ENCODE peak calls at places on chromosomes 2 and 18, in four cellular contexts. F is body of pancreas, V is cardiac muscle cell, L is foreskin fibroblast. X is an unnamed sample.

GRCh38 chr2:11537951-11538350 is 4.1 kb downstream of the GREB1 start:
- DNase-seq in F (no peak), V (no peak), L (no peak), X (no peak)

GRCh38 chr2:149166958-149167810 is 128.7 kb downstream of the LYPD6B start:
- DNase-seq in F (no peak), V (peak), L (no peak), X (no peak)

GRCh38 chr2:162795312-162795711 is 43.3 kb downstream of the KCNH7 start:
- DNase-seq in F (peak), V (no peak), L (no peak), X (no peak)

GRCh38 chr18:12391487-12392136 is 14.6 kb upstream of the AFG3L2 start:
- DNase-seq in F (peak), V (peak), L (peak), X (peak)

GRCh38 chr2:174776223-174776622 is 12.0 kb upstream of the CHRNA1 start:
- DNase-seq in F (no peak), V (no peak), L (peak), X (no peak)

GRCh38 chr2:25076749-25077148 is 34.9 kb downstream of the EFR3B start:
- DNase-seq in F (no peak), V (no peak), L (no peak), X (no peak)

GRCh38 chr2:158131919-158132566 is 30.4 kb downstream of the UPP2 start:
- DNase-seq in F (peak), V (no peak), L (no peak), X (no peak)

GRCh38 chr18:54555996-54556395 is 35.0 kb upstream of the DYNAP start:
- DNase-seq in F (no peak), V (no peak), L (no peak), X (no peak)

GRCh38 chr2:43207553-43208300 is 18.7 kb downstream of the ZFP36L2 start:
- DNase-seq in F (no peak), V (no peak), L (no peak), X (no peak)

GRCh38 chr2:59974051-59974766 is 579.2 kb downstream of the BCL11A start:
- DNase-seq in F (no peak), V (no peak), L (no peak), X (no peak)

GRCh38 chr2:20635096-20635475 is 15.8 kb downstream of the HS1BP3 start:
- DNase-seq in F (no peak), V (no peak), L (no peak), X (no peak)

GRCh38 chr2:149566652-149567051 is 20.9 kb downstream of the MMADHC start:
- DNase-seq in F (no peak), V (no peak), L (no peak), X (no peak)

GRCh38 chr18:23401400-23402347 is 51.4 kb upstream of the RIOK3 start:
- DNase-seq in F (peak), V (peak), L (peak), X (no peak)

GRCh38 chr2:181947273-181947672 is 38.4 kb upstream of the PPP1R1C start:
- DNase-seq in F (no peak), V (no peak), L (no peak), X (no peak)

GRCh38 chr2:74010087-74010541 is 25.4 kb downstream of the TET3 start:
- DNase-seq in F (peak), V (peak), L (peak), X (no peak)

GRCh38 chr18:6975084-6975483 is 142.5 kb downstream of the LAMA1 start:
- DNase-seq in F (no peak), V (no peak), L (no peak), X (no peak)

GRCh38 chr2:172976076-172976579 is 99.5 kb upstream of the MAP3K20 start:
- DNase-seq in F (no peak), V (no peak), L (no peak), X (no peak)

GRCh38 chr2:218367415-218368149 is 10.9 kb downstream of the CATIP start:
- DNase-seq in F (peak), V (peak), L (peak), X (peak)

GRCh38 chr2:224778474-224778877 is 62.3 kb upstream of the CCDC195 start:
- DNase-seq in F (peak), V (peak), L (peak), X (peak)

GRCh38 chr18:73670536-73670935 is 477.1 kb downstream of the FBXO15 start:
- DNase-seq in F (no peak), V (no peak), L (no peak), X (no peak)

GRCh38 chr2:236717719-236718118 is 148.1 kb downstream of the ACKR3 start:
- DNase-seq in F (no peak), V (no peak), L (no peak), X (no peak)

GRCh38 chr2:152343426-152343825 is 8.5 kb downstream of the FMNL2 start:
- DNase-seq in F (no peak), V (no peak), L (no peak), X (peak)

GRCh38 chr2:191869781-191870180 is 22.9 kb upstream of the CAVIN2 start:
- DNase-seq in F (no peak), V (no peak), L (peak), X (peak)

GRCh38 chr2:37523861-37524362 is 147.5 kb downstream of the CDC42EP3 start:
- DNase-seq in F (peak), V (peak), L (peak), X (peak)

GRCh38 chr2:7886665-7887064 is 795.2 kb upstream of the ID2 start:
- DNase-seq in F (no peak), V (no peak), L (peak), X (no peak)

GRCh38 chr2:119694994-119695521 is 16.1 kb downstream of the TMEM177 start:
- DNase-seq in F (peak), V (peak), L (peak), X (peak)

GRCh38 chr2:72111061-72111460 is 36.6 kb downstream of the CYP26B1 start:
- DNase-seq in F (no peak), V (no peak), L (no peak), X (no peak)
- TF ChIP-seq CTCF in F (no peak), V (no peak), L (no peak), X (no peak)

DNA sequence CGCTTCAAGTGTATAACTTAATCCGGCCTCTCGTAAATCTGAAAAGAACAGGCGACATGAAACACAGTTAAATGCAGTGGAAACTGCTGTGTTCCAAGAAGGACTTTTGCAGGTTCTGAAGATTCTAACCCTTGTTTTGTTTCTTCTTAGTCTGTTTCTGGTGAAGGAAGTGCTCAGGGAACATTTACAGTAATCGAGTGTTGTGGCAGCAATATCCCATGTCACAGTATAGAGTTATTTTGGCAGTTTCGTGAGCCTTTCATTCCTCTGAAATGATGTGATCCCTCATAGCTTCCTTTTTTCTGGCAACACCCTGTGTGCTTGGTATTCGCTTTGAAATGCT is 2.7 kb downstream of the CRIM1 start:
- DNase-seq in F (no peak), V (peak), L (peak), X (peak)
- H3K4me3 ChIP-seq in F (no peak), V (peak), L (peak), X (peak)

GRCh38 chr18:49021076-49021432 is 70.3 kb upstream of the SMAD7 start:
- DNase-seq in F (no peak), V (no peak), L (no peak), X (no peak)

GRCh38 chr18:49020129-49020528 is 69.4 kb upstream of the SMAD7 start:
- DNase-seq in F (no peak), V (no peak), L (no peak), X (no peak)

GRCh38 chr18:49022311-49023280 is 71.8 kb upstream of the SMAD7 start:
- DNase-seq in F (no peak), V (no peak), L (no peak), X (no peak)

GRCh38 chr18:49020621-49021021 is 69.9 kb upstream of the SMAD7 start:
- DNase-seq in F (no peak), V (no peak), L (no peak), X (no peak)

GRCh38 chr18:49021433-49022129 is 70.8 kb upstream of the SMAD7 start:
- DNase-seq in F (peak), V (peak), L (peak), X (peak)
- TF ChIP-seq CTCF in F (peak), V (peak), L (peak), X (peak)

GRCh38 chr2:19359021-19359357 is 566 bp upstream of the OSR1 start:
- DNase-seq in F (no peak), V (no peak), L (no peak), X (no peak)
- H3K4me3 ChIP-seq in F (no peak), V (peak), L (peak), X (peak)

GRCh38 chr2:95052301-95052700 is 26.8 kb downstream of the MAL start:
- DNase-seq in F (no peak), V (no peak), L (no peak), X (no peak)

GRCh38 chr2:95053543-95053942 is 28.0 kb downstream of the MAL start:
- DNase-seq in F (no peak), V (no peak), L (no peak), X (no peak)

GRCh38 chr2:95054016-95054415 is 28.5 kb downstream of the MAL start:
- DNase-seq in F (no peak), V (no peak), L (no peak), X (no peak)

GRCh38 chr2:95051636-95052035 is 26.1 kb downstream of the MAL start:
- DNase-seq in F (no peak), V (no peak), L (no peak), X (no peak)

GRCh38 chr2:95052804-95053535 is 27.5 kb downstream of the MAL start:
- DNase-seq in F (no peak), V (no peak), L (no peak), X (no peak)
- TF ChIP-seq CTCF in F (no peak), V (no peak), L (no peak), X (no peak)

DNA sequence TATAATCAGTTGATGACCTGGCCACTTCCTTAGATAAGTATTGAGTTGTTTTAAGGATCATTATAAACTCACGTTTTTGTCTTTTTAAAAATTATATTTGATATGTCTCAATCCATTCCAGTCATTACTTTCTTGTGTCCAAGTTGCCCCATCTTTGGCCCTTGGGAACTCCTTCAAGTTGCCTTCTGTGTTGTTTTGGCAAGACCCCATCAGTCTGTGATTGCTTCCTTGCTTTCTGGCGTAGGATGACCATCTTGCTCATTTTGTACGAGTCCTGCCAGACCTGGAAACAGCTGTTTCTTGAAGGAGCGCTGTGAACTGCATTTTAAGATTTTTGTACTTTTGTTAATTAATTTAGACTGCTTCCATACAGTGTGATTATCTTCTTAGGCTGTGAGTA is 68.9 kb upstream of the ITM2C start:
- DNase-seq in F (peak), V (peak), L (peak), X (peak)
- H3K4me3 ChIP-seq in F (no peak), V (no peak), L (no peak), X (no peak)

DNA sequence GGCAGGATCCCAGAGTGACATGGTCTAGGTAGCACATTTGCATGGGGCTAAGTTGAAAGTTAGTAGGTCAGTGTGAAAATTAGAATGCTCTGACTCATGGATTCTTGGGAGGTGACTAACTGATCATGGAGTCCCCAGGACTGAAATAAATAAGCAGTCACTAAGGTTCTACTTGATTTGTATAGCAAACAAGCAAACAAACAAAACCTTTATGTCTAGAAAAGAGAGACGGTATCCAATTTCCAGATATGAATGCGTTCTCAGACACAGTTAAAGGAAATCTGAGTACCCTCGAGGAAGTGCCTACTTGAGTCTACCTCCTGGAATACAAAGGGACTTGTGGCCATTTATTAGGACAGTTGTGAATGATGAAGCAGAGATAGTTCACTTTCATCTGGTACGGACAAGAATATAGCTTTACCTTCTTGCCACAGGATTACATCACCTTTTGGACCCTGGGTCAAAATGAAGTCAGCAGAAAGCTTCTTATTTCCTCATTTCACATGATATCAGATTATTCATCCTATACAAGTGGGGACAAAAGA is 54.3 kb upstream of the AGPS start:
- DNase-seq in F (no peak), V (peak), L (peak), X (peak)
- TF ChIP-seq CTCF in F (no peak), V (no peak), L (no peak), X (no peak)

X was measured in fibroblast of the aortic adventitia.